ENCODE peak calls at places on chromosome 12, in six cellular contexts. L, N, O, K, Z and A are unnamed samples.

GRCh38 chr12:128290938-128291337 is 24.0 kb downstream of the TMEM132C start:
- DNase-seq in L (no peak), N (no peak), O (no peak), K (no peak), Z (no peak), A (no peak)

GRCh38 chr12:27014859-27015729 is 910 bp upstream of the TM7SF3 start:
- DNase-seq in L (peak), N (no peak), O (no peak), K (no peak), Z (no peak), A (no peak)

GRCh38 chr12:6584293-6584692 is 16.2 kb upstream of the NOP2 start:
- DNase-seq in L (no peak), N (no peak), O (no peak), K (no peak), Z (no peak), A (no peak)

GRCh38 chr12:57085999-57086950 is 2.6 kb upstream of the NAB2 start:
- DNase-seq in L (peak), N (peak), O (peak), K (no peak), Z (no peak), A (peak)

GRCh38 chr12:41992029-41992428 is 152.6 kb downstream of the GXYLT1 start:
- DNase-seq in L (no peak), N (no peak), O (no peak), K (no peak), Z (no peak), A (no peak)

GRCh38 chr12:122860052-122860853 is 25.0 kb downstream of the HIP1R start:
- DNase-seq in L (peak), N (peak), O (peak), K (no peak), Z (peak), A (peak)

GRCh38 chr12:78062781-78063180 is 232.1 kb downstream of the NAV3 start:
- DNase-seq in L (no peak), N (peak), O (peak), K (no peak), Z (no peak), A (no peak)

GRCh38 chr12:66653801-66654200 is 25.1 kb downstream of the GRIP1 start:
- DNase-seq in L (no peak), N (no peak), O (no peak), K (no peak), Z (no peak), A (no peak)

GRCh38 chr12:132489078-132489601 is 811 bp upstream of the FBRSL1 start:
- DNase-seq in L (peak), N (no peak), O (no peak), K (no peak), Z (no peak), A (no peak)

GRCh38 chr12:33429468-33429867 is 10.2 kb downstream of the SYT10 start:
- DNase-seq in L (no peak), N (no peak), O (no peak), K (no peak), Z (no peak), A (no peak)

GRCh38 chr12:125329239-125330238 is 264.3 kb downstream of the AACS start:
- DNase-seq in L (no peak), N (no peak), O (no peak), K (no peak), Z (no peak), A (peak)

DNA sequence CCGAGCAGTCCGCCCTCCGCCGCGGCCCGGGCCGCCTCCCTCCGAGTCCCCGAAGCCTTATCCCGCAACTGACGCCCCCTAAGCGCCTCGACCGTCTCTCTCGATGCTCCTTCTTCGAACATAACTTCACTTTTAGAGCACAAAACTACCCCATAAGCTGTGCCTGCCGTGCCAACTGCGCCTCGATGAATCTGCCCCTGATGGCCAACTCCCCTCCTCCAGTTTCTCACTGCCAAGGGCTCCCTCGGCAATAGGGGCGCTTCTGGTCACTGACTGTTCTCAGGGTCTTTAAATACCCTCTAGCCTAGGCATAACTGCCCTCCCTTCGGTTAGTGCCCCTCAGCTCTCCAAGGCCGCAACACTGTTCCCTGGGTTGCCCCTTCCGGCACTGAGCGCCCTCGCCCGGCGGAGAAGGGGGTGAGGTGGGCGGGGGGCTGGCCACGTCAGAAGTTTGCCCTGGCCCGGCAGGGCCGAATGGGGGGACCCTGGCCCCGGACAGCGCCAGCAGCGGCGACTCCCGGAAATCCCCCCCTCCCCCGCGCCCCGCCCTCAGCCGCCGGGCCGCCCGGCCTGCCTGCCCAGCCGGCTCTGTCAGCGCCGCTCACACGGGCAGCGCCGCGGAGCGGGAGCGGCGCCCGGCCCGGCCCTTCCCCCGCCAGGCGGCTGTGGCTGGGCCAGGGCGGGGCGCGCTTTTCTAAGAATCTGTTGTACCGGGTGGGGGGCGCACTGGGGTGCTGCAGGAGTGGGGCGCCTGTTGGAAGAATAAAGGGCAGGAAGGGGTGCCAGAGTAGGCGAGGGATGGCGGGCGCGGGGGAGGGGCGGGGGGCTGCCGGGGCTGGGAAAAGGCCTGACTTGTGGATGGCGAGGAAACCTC is 10.6 kb downstream of the RARG start:
- DNase-seq in L (peak), N (peak), O (peak), K (no peak), Z (no peak), A (no peak)
- H2AFZ ChIP-seq in L (peak), N (peak), O (no peak), K (peak), Z (no peak), A (no peak)

GRCh38 chr12:45469902-45470301 is 254.0 kb downstream of the ANO6 start:
- DNase-seq in L (no peak), N (no peak), O (no peak), K (no peak), Z (no peak), A (no peak)
- TF ChIP-seq CEBPB in L (no peak), N (no peak), O (no peak), K (no peak), Z (no peak), A (no peak)

DNA sequence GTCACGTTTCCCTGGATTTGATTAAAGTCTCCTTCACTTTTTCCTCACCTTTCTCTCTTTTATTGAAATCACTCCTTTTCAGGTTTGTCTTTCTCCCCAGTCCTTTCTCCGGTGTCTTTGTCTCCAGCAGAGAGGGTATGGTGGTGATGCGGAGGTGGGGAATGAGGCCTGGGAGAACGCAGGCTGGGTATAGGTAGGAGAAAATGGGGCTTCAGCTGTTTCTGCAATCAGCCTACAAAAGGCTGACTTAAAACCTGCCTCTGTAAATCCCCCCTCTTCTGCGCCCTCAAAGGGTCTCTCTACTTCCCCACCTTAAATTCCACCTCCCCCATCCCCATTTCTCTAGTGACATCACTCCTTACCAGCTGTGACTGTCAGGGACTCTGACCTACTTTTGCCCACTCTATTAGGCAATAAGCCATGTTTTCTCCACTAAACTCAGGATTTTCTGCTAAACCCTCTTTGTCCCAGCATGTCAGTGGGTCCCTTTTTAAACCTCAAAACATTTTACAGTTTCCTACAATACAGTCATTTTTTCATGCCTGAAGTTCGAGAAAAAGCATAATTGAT is 8.1 kb upstream of the RIMKLB start:
- DNase-seq in L (no peak), N (no peak), O (no peak), K (no peak), Z (no peak), A (no peak)
- H2AFZ ChIP-seq in L (no peak), N (no peak), O (no peak), K (no peak), Z (no peak), A (peak)

GRCh38 chr12:75792687-75793086 is 238.9 kb downstream of the PHLDA1 start:
- DNase-seq in L (no peak), N (peak), O (no peak), K (no peak), Z (no peak), A (no peak)
- TF ChIP-seq CEBPB in L (no peak), N (no peak), O (no peak), K (no peak), Z (no peak), A (no peak)

GRCh38 chr12:111398530-111398929 is 7.2 kb upstream of the SH2B3 start:
- DNase-seq in L (peak), N (no peak), O (no peak), K (no peak), Z (no peak), A (no peak)

GRCh38 chr12:111405149-111405855 is 421 bp upstream of the SH2B3 start:
- DNase-seq in L (peak), N (peak), O (peak), K (peak), Z (peak), A (peak)

GRCh38 chr12:111396726-111397445 is 8.8 kb upstream of the SH2B3 start:
- DNase-seq in L (peak), N (peak), O (peak), K (no peak), Z (peak), A (peak)

GRCh38 chr12:111404362-111405148 is 1.2 kb upstream of the SH2B3 start:
- DNase-seq in L (peak), N (no peak), O (peak), K (no peak), Z (no peak), A (no peak)

DNA sequence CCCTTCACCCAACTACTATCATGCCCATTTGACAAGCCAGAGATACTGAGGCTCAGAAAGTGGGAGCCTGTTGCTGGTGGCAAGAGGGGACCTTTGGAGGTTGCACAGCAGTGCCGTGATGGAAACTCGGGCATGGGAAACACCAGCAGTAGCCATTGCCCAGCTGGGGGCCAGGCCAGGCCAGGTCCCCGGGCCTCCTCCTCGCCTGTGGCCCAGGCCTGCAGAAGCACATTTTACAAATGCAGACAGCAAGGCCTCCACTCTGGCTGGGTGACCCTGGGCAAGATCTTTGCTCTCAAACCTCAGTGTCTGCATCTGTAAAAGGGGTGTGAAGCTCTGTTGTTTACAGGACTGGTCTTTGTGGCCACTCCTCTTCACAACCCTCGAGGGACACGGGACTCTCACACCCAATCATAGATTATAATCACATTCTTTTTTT is 4.5 kb upstream of the SH2B3 start:
- DNase-seq in L (no peak), N (no peak), O (no peak), K (no peak), Z (no peak), A (no peak)
- H2AFZ ChIP-seq in L (no peak), N (no peak), O (no peak), K (no peak), Z (no peak), A (no peak)

DNA sequence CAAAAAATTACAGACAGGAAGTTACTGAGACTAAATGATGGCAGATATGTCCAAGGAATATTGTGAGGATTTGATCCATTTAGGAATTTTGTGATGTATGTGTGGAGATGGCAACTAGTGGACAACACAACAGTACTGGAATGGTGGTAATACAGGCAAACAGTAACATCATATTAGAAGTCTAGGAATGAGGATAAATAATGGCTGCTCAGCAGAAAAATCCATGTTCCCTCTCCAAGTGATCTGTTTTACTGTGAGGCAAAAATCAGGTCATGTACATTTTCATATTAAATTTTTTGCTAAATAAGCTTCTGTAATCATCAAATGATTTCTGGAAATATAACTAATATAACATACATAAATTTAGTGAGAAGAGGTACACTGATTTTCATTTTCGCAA is 108.4 kb downstream of the MED13L start:
- DNase-seq in L (no peak), N (no peak), O (no peak), K (no peak), Z (no peak), A (no peak)
- TF ChIP-seq CEBPB in L (no peak), N (no peak), O (no peak), K (no peak), Z (no peak), A (no peak)